ENCODE peak calls at places on chromosomes 11 and 22, in seven cellular contexts. Q is prostate gland, P is hepatocyte, X is upper lobe of left lung, R is HepG2, O is mesenchymal stem cell, B is psoas muscle. J is an unnamed sample.
A peak's percentile ranks its signal among the peaks of the same experiment; 100 is the strongest.

GRCh38 chr11:120135838-120136237 is 2.1 kb downstream of the TRIM29 start:
- DNase-seq in O (no peak), P (no peak), X (no peak), Q (peak; percentile 62), R (no peak), B (no peak), J (no peak)

GRCh38 chr22:30260276-30260675 is 6.4 kb downstream of the OSM start:
- DNase-seq in P (no peak), O (no peak), X (no peak), R (no peak), B (no peak), Q (no peak), J (no peak)

GRCh38 chr11:85779956-85780640 is 30.8 kb downstream of the SYTL2 start:
- DNase-seq in P (peak; percentile 19), B (no peak), O (peak; percentile 45), Q (no peak), X (no peak), R (no peak), J (no peak)

GRCh38 chr11:83454674-83455073 is 168.5 kb upstream of the CCDC90B start:
- DNase-seq in X (no peak), R (no peak), P (no peak), B (no peak), O (no peak), Q (no peak), J (no peak)

GRCh38 chr11:61356701-61357100 is 5.0 kb downstream of the CYB561A3 start:
- DNase-seq in Q (no peak), X (no peak), B (no peak), O (no peak), R (no peak), P (no peak), J (no peak)

GRCh38 chr22:45731041-45731797 is 59.6 kb downstream of the ATXN10 start:
- DNase-seq in X (no peak), Q (no peak), R (no peak), O (peak; percentile 45), B (no peak), P (no peak), J (no peak)

GRCh38 chr11:2215230-2215560 is 43.6 kb upstream of the TH start:
- DNase-seq in O (no peak), P (no peak), X (no peak), R (no peak), Q (no peak), B (no peak), J (no peak)

GRCh38 chr11:34266987-34267386 is 90.8 kb downstream of the ABTB2 start:
- DNase-seq in X (no peak), P (peak; percentile 39), R (no peak), Q (no peak), O (no peak), B (no peak), J (peak; percentile 66)

GRCh38 chr22:26573026-26573662 is 16.8 kb downstream of the TPST2 start:
- DNase-seq in P (no peak), R (no peak), O (peak; percentile 56), Q (peak; percentile 34), B (peak; percentile 35), X (no peak), J (no peak)

GRCh38 chr11:15826826-15827225 is 529.5 kb downstream of the SOX6 start:
- DNase-seq in P (peak; percentile 56), R (no peak), Q (no peak), X (peak; percentile 23), O (no peak), B (peak; percentile 33), J (peak; percentile 12)

GRCh38 chr11:62398011-62398994 is 20.5 kb upstream of the SCGB1A1 start:
- DNase-seq in B (peak; percentile 67), P (peak; percentile 59), X (peak; percentile 76), Q (no peak), R (peak; percentile 54), O (peak; percentile 62), J (no peak)

GRCh38 chr11:79087238-79087956 is 353.4 kb downstream of the TENM4 start:
- DNase-seq in O (peak; percentile 60), Q (peak; percentile 8), R (peak; percentile 84), P (peak; percentile 30), X (no peak), B (no peak), J (no peak)

GRCh38 chr22:42336527-42337227 is 66.2 kb upstream of the TCF20 start:
- DNase-seq in P (no peak), X (no peak), B (no peak), R (no peak), O (no peak), Q (no peak), J (no peak)

DNA sequence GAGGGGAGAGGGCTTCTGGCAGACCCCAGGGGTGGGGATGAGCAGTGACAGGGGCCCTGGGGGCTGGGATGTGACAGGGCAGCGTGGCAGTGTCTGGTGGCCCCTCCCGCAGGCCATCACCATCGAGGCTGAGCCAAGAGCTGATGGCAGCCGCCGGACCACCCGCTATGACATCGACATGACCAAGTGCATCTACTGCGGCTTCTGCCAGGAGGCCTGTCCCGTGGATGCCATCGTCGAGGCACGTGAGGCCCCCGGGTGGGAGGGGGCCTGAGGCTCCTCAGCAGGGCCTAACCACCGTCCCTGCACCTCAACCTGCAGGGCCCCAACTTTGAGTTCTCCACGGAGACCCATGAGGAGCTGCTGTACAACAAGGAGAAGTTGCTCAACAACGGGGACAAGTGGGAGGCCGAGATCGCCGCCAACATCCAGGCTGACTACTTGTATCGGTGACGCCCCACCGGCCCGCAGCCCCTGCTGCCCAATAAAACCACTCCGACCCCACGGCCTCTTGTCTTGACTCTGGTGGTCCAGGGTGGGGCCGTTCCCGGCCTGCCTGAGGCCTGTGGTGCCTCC is 2.6 kb upstream of the TCIRG1 start:
- DNase-seq in B (peak; percentile 35), Q (no peak), P (no peak), R (no peak), O (no peak), X (peak; percentile 79), J (no peak)
- H3K27ac ChIP-seq in B (peak overlapping the region; percentile 77), Q (peak overlapping the region; percentile 88), P (no peak overlapping the region), R (peak overlapping the region; percentile 95), O (no peak overlapping the region), X (peak overlapping the region; percentile 86), J (peak overlapping the region; percentile 58)

DNA sequence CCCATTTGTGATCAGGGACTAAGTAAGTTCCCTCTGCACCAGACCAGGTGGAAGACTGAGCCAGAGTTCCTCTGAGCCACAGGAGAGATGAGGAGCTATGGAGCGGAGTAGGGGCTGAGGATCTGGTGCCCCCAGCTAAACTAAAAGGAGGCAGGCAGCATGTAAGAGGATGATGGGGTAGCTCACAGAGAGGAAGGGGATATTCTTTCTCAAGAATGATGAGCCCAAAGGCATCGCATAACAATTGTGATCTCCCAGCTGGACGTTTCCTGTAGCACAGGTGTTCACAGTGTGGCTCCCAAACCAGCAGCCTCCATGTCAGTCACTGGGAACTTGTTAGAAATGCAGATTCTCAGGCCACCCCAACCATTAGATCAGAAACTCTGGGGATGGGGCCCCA is 24.4 kb downstream of the ADAMTS8 start:
- DNase-seq in Q (no peak), B (no peak), X (no peak), P (no peak), R (no peak), O (no peak), J (no peak)
- H3K27ac ChIP-seq in Q (peak overlapping the region; percentile 35), B (peak overlapping the region; percentile 54), X (peak overlapping the region; percentile 16), P (peak overlapping the region; percentile 39), R (no peak overlapping the region), O (peak overlapping the region; percentile 48), J (peak overlapping the region; percentile 77)

GRCh38 chr11:69437001-69437875 is 44.2 kb upstream of the LINC01488 start:
- DNase-seq in O (peak; percentile 29), X (peak; percentile 87), P (peak; percentile 81), Q (no peak), B (no peak), R (peak; percentile 82), J (no peak)

GRCh38 chr11:69434341-69434960 is 47.0 kb upstream of the LINC01488 start:
- DNase-seq in O (no peak), B (no peak), R (no peak), Q (no peak), P (no peak), X (no peak), J (no peak)

GRCh38 chr11:69435161-69435990 is 46.1 kb upstream of the LINC01488 start:
- DNase-seq in Q (no peak), R (no peak), B (no peak), P (no peak), O (no peak), X (no peak), J (no peak)

GRCh38 chr11:69437876-69438205 is 43.6 kb upstream of the LINC01488 start:
- DNase-seq in O (no peak), Q (no peak), R (no peak), B (no peak), X (no peak), P (no peak), J (no peak)

DNA sequence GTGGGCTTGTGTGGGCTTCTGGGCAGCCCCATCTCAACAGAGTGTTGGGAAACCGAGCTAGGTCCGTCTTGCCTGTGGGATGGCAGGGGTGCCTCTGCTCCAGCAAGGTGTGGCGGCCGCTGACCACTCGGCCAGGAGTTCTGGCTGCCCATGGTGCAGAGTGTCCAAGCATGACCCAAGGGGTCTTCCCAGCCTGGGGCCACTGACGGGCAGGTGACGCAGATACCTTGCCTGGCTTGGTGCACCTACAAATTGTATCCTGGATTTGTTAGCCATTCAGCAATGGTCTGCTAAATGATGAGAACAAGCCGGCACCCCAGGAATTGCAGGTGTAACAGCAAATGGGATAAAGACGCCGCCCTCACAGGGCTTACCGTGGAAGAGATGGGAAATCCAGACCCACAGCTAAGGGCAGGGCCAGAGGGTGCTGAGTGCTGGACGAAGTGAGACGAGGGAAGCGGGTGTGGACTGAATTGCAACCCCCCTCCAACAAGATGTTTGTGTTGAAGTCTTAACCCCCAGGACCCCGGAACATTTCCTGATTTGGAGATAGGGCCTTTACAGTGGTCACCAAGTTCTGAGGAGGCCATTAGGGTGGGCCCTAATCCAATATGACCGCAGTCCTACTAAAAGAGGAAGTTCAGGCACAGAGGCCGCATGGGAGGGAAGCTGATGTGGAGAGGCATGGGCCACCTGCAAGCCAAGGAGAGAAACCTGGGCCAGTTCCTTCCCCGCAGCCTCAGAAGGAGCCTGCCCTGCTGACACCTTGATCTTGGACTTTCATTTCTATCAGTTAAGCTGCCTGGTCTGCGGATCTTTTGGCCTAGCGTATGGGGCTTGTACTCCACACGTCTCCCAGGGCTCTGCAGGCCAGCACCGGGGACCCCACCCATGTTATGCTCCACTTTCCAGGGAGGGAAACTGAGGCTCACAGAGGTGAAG is 45.2 kb upstream of the LINC01488 start:
- DNase-seq in O (no peak), X (no peak), B (no peak), Q (no peak), P (no peak), R (no peak), J (no peak)
- H3K27ac ChIP-seq in O (no peak overlapping the region), X (no peak overlapping the region), B (no peak overlapping the region), Q (no peak overlapping the region), P (peak overlapping the region; percentile 76), R (no peak overlapping the region), J (no peak overlapping the region)

GRCh38 chr22:35230417-35230816 is 26.9 kb upstream of the HMGXB4 start:
- DNase-seq in P (no peak), Q (no peak), R (no peak), X (no peak), B (no peak), O (no peak), J (no peak)

GRCh38 chr22:35231585-35232084 is 25.7 kb upstream of the HMGXB4 start:
- DNase-seq in Q (peak; percentile 77), R (peak; percentile 75), B (peak; percentile 44), O (peak; percentile 59), P (peak; percentile 88), X (no peak), J (peak; percentile 32)

GRCh38 chr22:35230839-35231584 is 26.3 kb upstream of the HMGXB4 start:
- DNase-seq in R (peak; percentile 51), P (no peak), B (no peak), O (no peak), X (no peak), Q (no peak), J (no peak)

GRCh38 chr22:35227248-35227647 is 30.0 kb upstream of the HMGXB4 start:
- DNase-seq in B (no peak), O (no peak), Q (no peak), R (no peak), P (no peak), X (no peak), J (no peak)

GRCh38 chr22:35229865-35230264 is 27.4 kb upstream of the HMGXB4 start:
- DNase-seq in B (no peak), X (no peak), R (no peak), Q (no peak), O (no peak), P (no peak), J (no peak)
- H3K27ac ChIP-seq in B (no peak overlapping the region), X (no peak overlapping the region), R (no peak overlapping the region), Q (no peak overlapping the region), O (no peak overlapping the region), P (no peak overlapping the region), J (no peak overlapping the region)

J was measured in substantia nigra.